ENCODE peak calls at places on chromosomes 6 and 20, in four cellular contexts. One of them, this sample, is unnamed.

GRCh38 chr6:37624121-37624520 is 73.6 kb downstream of the MDGA1 start:
- DNase-seq in ACHN: no peak
- DNase-seq in NCI-H526: peak
- DNase-seq in stimulated activated CD8-positive, alpha-beta memory T cell treated with anti-CD3 and anti-CD28 coated beads, Interleukin-12 subunit alpha, Interleukin-12 subunit beta, amount 100 ng/mL, for 4 hours: no peak
- DNase-seq in this sample: no peak

GRCh38 chr6:111667921-111668320 is 62.2 kb upstream of the TRAF3IP2 start:
- DNase-seq in ACHN: no peak
- DNase-seq in NCI-H526: peak
- DNase-seq in stimulated activated CD8-positive, alpha-beta memory T cell treated with anti-CD3 and anti-CD28 coated beads, Interleukin-12 subunit alpha, Interleukin-12 subunit beta, amount 100 ng/mL, for 4 hours: no peak
- DNase-seq in this sample: no peak

GRCh38 chr6:121351911-121352310 is 17.6 kb upstream of the TBC1D32 start:
- DNase-seq in ACHN: no peak
- DNase-seq in NCI-H526: no peak
- DNase-seq in stimulated activated CD8-positive, alpha-beta memory T cell treated with anti-CD3 and anti-CD28 coated beads, Interleukin-12 subunit alpha, Interleukin-12 subunit beta, amount 100 ng/mL, for 4 hours: no peak
- DNase-seq in this sample: no peak

GRCh38 chr6:163438940-163439335 is 24.4 kb downstream of the QKI start:
- DNase-seq in ACHN: no peak
- DNase-seq in NCI-H526: peak
- DNase-seq in stimulated activated CD8-positive, alpha-beta memory T cell treated with anti-CD3 and anti-CD28 coated beads, Interleukin-12 subunit alpha, Interleukin-12 subunit beta, amount 100 ng/mL, for 4 hours: no peak
- DNase-seq in this sample: peak

GRCh38 chr20:1588166-1588868 is 30.8 kb upstream of the SIRPD start:
- DNase-seq in ACHN: no peak
- DNase-seq in NCI-H526: no peak
- DNase-seq in stimulated activated CD8-positive, alpha-beta memory T cell treated with anti-CD3 and anti-CD28 coated beads, Interleukin-12 subunit alpha, Interleukin-12 subunit beta, amount 100 ng/mL, for 4 hours: no peak
- DNase-seq in this sample: no peak

GRCh38 chr6:12422848-12423247 is 132.7 kb downstream of the EDN1 start:
- DNase-seq in ACHN: no peak
- DNase-seq in NCI-H526: no peak
- DNase-seq in stimulated activated CD8-positive, alpha-beta memory T cell treated with anti-CD3 and anti-CD28 coated beads, Interleukin-12 subunit alpha, Interleukin-12 subunit beta, amount 100 ng/mL, for 4 hours: no peak
- DNase-seq in this sample: no peak

GRCh38 chr6:108437821-108438220 is 122.9 kb upstream of the FOXO3 start:
- DNase-seq in ACHN: no peak
- DNase-seq in NCI-H526: no peak
- DNase-seq in stimulated activated CD8-positive, alpha-beta memory T cell treated with anti-CD3 and anti-CD28 coated beads, Interleukin-12 subunit alpha, Interleukin-12 subunit beta, amount 100 ng/mL, for 4 hours: no peak
- DNase-seq in this sample: no peak

GRCh38 chr6:33213166-33213988 is 5.1 kb downstream of the RING1 start:
- DNase-seq in ACHN: no peak
- DNase-seq in NCI-H526: peak
- DNase-seq in stimulated activated CD8-positive, alpha-beta memory T cell treated with anti-CD3 and anti-CD28 coated beads, Interleukin-12 subunit alpha, Interleukin-12 subunit beta, amount 100 ng/mL, for 4 hours: no peak
- DNase-seq in this sample: peak

GRCh38 chr20:57008217-57008616 is 258.2 kb downstream of the BMP7 start:
- DNase-seq in ACHN: peak
- DNase-seq in NCI-H526: no peak
- DNase-seq in stimulated activated CD8-positive, alpha-beta memory T cell treated with anti-CD3 and anti-CD28 coated beads, Interleukin-12 subunit alpha, Interleukin-12 subunit beta, amount 100 ng/mL, for 4 hours: no peak
- DNase-seq in this sample: no peak

GRCh38 chr6:93416575-93417420 is 2.6 kb downstream of the EPHA7 start:
- DNase-seq in ACHN: peak
- DNase-seq in NCI-H526: peak
- DNase-seq in stimulated activated CD8-positive, alpha-beta memory T cell treated with anti-CD3 and anti-CD28 coated beads, Interleukin-12 subunit alpha, Interleukin-12 subunit beta, amount 100 ng/mL, for 4 hours: no peak
- DNase-seq in this sample: peak

GRCh38 chr6:25369450-25370086 is 90.4 kb downstream of the CARMIL1 start:
- DNase-seq in ACHN: no peak
- DNase-seq in NCI-H526: no peak
- DNase-seq in stimulated activated CD8-positive, alpha-beta memory T cell treated with anti-CD3 and anti-CD28 coated beads, Interleukin-12 subunit alpha, Interleukin-12 subunit beta, amount 100 ng/mL, for 4 hours: no peak
- DNase-seq in this sample: no peak

GRCh38 chr6:39189915-39190544 is 39.2 kb downstream of the KCNK5 start:
- DNase-seq in ACHN: peak
- DNase-seq in NCI-H526: peak
- DNase-seq in stimulated activated CD8-positive, alpha-beta memory T cell treated with anti-CD3 and anti-CD28 coated beads, Interleukin-12 subunit alpha, Interleukin-12 subunit beta, amount 100 ng/mL, for 4 hours: no peak
- DNase-seq in this sample: peak